ENCODE peak calls at places on chromosomes 1 and 21, in ten cellular contexts. X is pancreas, H is HL-60, W is lower lobe of right lung, Q is GM12865, A is neural crest cell, M is stomach, D is lower leg skin, L is IMR-90, Z is AG09319. J is an unnamed sample.
A peak's percentile ranks its signal among the peaks of the same experiment; 100 is the strongest.

GRCh38 chr1:7116001-7116400 is 330.7 kb downstream of the CAMTA1 start:
- DNase-seq in X (no peak), H (no peak), W (no peak), Q (no peak), A (no peak), M (no peak), D (no peak), L (no peak), Z (no peak), J (no peak)

GRCh38 chr1:201362906-201363305 is 14.6 kb downstream of the TNNT2 start:
- DNase-seq in X (no peak), H (no peak), W (peak; percentile 26), Q (no peak), A (no peak), M (no peak), D (no peak), L (no peak), Z (no peak), J (no peak)

GRCh38 chr1:35177237-35177786 is 15.6 kb downstream of the SFPQ start:
- DNase-seq in X (no peak), H (no peak), W (no peak), Q (no peak), A (no peak), M (no peak), D (no peak), L (no peak), Z (no peak), J (no peak)

GRCh38 chr1:206608108-206608698 is 4.1 kb downstream of the EIF2D start:
- DNase-seq in X (no peak), H (peak; percentile 46), W (no peak), Q (peak; percentile 77), A (peak; percentile 48), M (peak; percentile 47), D (no peak), L (peak; percentile 37), Z (no peak), J (no peak)

GRCh38 chr1:224736619-224737352 is 120.7 kb downstream of the CNIH3 start:
- DNase-seq in X (no peak), H (peak; percentile 50), W (no peak), Q (peak; percentile 86), A (no peak), M (no peak), D (peak; percentile 89), L (peak; percentile 19), Z (peak; percentile 16), J (peak; percentile 20)

GRCh38 chr1:50724626-50725286 is 235.3 kb downstream of the FAF1 start:
- DNase-seq in X (no peak), H (peak; percentile 26), W (no peak), Q (peak; percentile 72), A (no peak), M (no peak), D (no peak), L (no peak), Z (no peak), J (no peak)

GRCh38 chr1:10705953-10706352 is 90.5 kb downstream of the CASZ1 start:
- DNase-seq in X (no peak), H (no peak), W (no peak), Q (no peak), A (no peak), M (no peak), D (no peak), L (no peak), Z (no peak), J (no peak)

GRCh38 chr1:111802110-111802509 is 46.4 kb downstream of the DDX20 start:
- DNase-seq in X (no peak), H (no peak), W (no peak), Q (no peak), A (no peak), M (no peak), D (peak; percentile 48), L (no peak), Z (no peak), J (peak; percentile 37)

GRCh38 chr1:206725053-206725963 is 40.6 kb downstream of the MAPKAPK2 start:
- DNase-seq in X (no peak), H (peak; percentile 76), W (no peak), Q (peak; percentile 78), A (peak; percentile 57), M (peak; percentile 53), D (no peak), L (peak; percentile 51), Z (no peak), J (no peak)

GRCh38 chr1:15758953-15759661 is 512 bp downstream of the FBLIM1 start:
- DNase-seq in X (no peak), H (no peak), W (no peak), Q (no peak), A (no peak), M (no peak), D (peak; percentile 86), L (no peak), Z (no peak), J (no peak)

GRCh38 chr21:32325706-32326105 is 27.1 kb downstream of the MRAP start:
- DNase-seq in X (no peak), H (no peak), W (no peak), Q (no peak), A (no peak), M (no peak), D (peak; percentile 46), L (peak; percentile 42), Z (no peak), J (no peak)

GRCh38 chr1:62530516-62531154 is 66.7 kb upstream of the ANGPTL3 start:
- DNase-seq in X (peak; percentile 29), H (no peak), W (peak; percentile 45), Q (peak; percentile 57), A (peak; percentile 32), M (peak; percentile 69), D (no peak), L (peak; percentile 40), Z (peak; percentile 15), J (peak; percentile 20)

GRCh38 chr1:39409055-39409816 is 82.2 kb upstream of the BMP8A start:
- DNase-seq in X (peak; percentile 28), H (no peak), W (peak; percentile 63), Q (no peak), A (peak; percentile 32), M (peak; percentile 43), D (peak; percentile 92), L (peak; percentile 75), Z (peak; percentile 59), J (peak; percentile 58)

GRCh38 chr1:206784471-206784903 is 12.2 kb upstream of the IL10 start:
- DNase-seq in X (no peak), H (no peak), W (no peak), Q (peak; percentile 96), A (no peak), M (peak; percentile 41), D (peak; percentile 78), L (no peak), Z (no peak), J (no peak)

GRCh38 chr1:2176615-2177014 is 18.0 kb downstream of the FAAP20 start:
- DNase-seq in X (no peak), H (no peak), W (no peak), Q (no peak), A (no peak), M (no peak), D (no peak), L (no peak), Z (no peak), J (no peak)

GRCh38 chr1:28792644-28793121 is 19.3 kb upstream of the OPRD1 start:
- DNase-seq in X (no peak), H (no peak), W (no peak), Q (no peak), A (no peak), M (no peak), D (no peak), L (no peak), Z (no peak), J (no peak)

GRCh38 chr1:55718758-55719671 is 503.9 kb upstream of the USP24 start:
- DNase-seq in X (peak; percentile 7), H (no peak), W (no peak), Q (no peak), A (no peak), M (peak; percentile 27), D (peak; percentile 93), L (peak; percentile 100), Z (peak; percentile 100), J (peak; percentile 11)
- TF ChIP-seq CTCF in X (no peak), H (no peak), W (no peak), Q (no peak), A (no peak), M (no peak), D (no peak), L (no peak), Z (no peak), J (no peak)

DNA sequence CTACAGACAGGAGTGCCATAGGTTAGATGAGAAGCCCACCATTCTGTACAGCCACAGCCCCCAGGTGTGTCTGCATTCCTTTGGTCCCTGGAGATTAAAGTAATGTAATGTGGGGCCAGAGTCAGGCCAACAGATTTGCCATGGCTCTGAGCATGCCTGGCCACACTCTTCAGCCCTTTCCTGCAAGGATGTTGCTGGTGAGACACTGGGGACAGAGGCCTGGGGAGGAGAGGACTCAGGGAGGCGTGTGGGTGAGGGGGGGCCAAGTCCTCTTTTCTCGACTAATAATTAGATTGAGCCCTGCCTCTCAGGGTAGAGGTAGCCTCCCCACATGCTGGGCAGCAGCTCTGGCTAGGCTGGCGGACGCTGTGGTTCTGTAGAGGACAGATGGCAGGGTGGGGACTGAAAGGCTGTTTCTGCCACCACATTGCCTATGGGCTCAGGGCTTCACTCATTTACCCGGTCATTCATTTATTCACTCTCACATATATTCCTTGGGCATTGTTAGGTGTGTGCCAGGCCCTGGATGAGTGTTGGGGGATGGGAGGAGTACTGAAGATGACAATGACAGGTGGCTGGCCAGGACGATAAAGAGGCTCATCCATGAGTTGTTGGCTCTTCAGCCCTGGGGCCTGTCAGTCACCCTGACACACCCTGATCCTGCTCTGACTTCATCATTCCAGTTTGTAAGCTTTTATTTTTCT is 7.1 kb upstream of the PRCC start:
- DNase-seq in X (no peak), H (no peak), W (no peak), Q (no peak), A (no peak), M (no peak), D (peak; percentile 70), L (no peak), Z (no peak), J (no peak)
- TF ChIP-seq CTCF in X (no peak), H (no peak), W (no peak), Q (no peak), A (no peak), M (no peak), D (no peak), L (no peak), Z (no peak), J (no peak)

DNA sequence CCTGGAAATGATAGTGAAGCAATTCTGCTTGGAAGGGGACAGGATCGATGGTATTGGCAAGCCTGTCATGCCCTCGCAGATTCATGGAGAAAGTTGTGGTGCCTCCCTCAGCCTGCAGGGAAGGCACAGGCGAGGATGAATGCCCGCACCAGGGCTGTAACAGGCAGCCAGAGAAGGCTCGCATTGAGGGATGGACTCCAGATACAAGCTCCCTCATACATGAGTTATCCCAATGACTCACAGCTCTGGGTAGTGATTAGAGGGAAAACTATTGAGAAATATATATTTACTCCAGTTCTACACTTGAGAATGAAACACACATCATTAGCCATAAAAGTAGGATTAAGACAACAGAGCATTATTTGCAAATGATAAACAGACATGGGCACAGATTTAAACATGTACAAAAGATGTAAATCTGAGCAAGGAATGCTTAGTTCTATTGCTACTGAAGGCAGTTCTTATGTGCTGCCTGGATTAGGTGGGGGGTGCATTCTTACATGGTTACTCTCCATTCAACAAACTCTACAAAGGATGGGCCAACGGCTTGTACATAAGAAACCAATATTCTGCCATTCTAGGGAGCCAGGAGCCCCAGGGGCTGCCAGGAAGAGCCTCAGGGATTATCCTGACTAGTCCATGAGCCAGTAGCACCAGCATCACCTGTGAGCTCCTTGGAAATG is 98.0 kb downstream of the CSMD2 start:
- DNase-seq in X (no peak), H (no peak), W (no peak), Q (no peak), A (no peak), M (no peak), D (no peak), L (peak; percentile 33), Z (peak; percentile 39), J (no peak)
- TF ChIP-seq CTCF in X (no peak), H (no peak), W (no peak), Q (no peak), A (no peak), M (no peak), D (no peak), L (no peak), Z (no peak), J (no peak)

GRCh38 chr1:226892534-226892895 is 22.1 kb downstream of the PSEN2 start:
- DNase-seq in X (no peak), H (no peak), W (no peak), Q (no peak), A (no peak), M (no peak), D (no peak), L (no peak), Z (no peak), J (no peak)
- TF ChIP-seq CTCF in X (no peak), H (no peak), W (no peak), Q (no peak), A (no peak), M (no peak), D (no peak), L (no peak), Z (no peak), J (peak; percentile 22)